ENCODE peak calls at places on chromosomes 3 and 15, in seven cellular contexts. One of them, this sample, is unnamed.

GRCh38 chr3:194251461-194251860 is 99.7 kb downstream of the CPN2 start:
- DNase-seq in testis: no peak
- DNase-seq in suprapubic skin: no peak
- DNase-seq in IMR-90: no peak
- DNase-seq in A549: no peak
- DNase-seq in GM12878: no peak
- DNase-seq in lower leg skin: no peak
- DNase-seq in this sample: no peak

GRCh38 chr3:157045238-157045860 is 114.6 kb downstream of the CCNL1 start:
- DNase-seq in testis: no peak
- DNase-seq in suprapubic skin: no peak
- DNase-seq in IMR-90: no peak
- DNase-seq in A549: no peak
- DNase-seq in GM12878: no peak
- DNase-seq in lower leg skin: no peak
- DNase-seq in this sample: no peak

GRCh38 chr3:16697437-16698258 is 92.4 kb upstream of the DAZL start:
- DNase-seq in testis: no peak
- DNase-seq in suprapubic skin: no peak
- DNase-seq in IMR-90: peak
- DNase-seq in A549: no peak
- DNase-seq in GM12878: no peak
- DNase-seq in lower leg skin: no peak
- DNase-seq in this sample: no peak

GRCh38 chr3:6351752-6352151 is 509.2 kb upstream of the GRM7 start:
- DNase-seq in testis: no peak
- DNase-seq in suprapubic skin: no peak
- DNase-seq in IMR-90: no peak
- DNase-seq in A549: no peak
- DNase-seq in GM12878: no peak
- DNase-seq in lower leg skin: no peak
- DNase-seq in this sample: no peak

GRCh38 chr3:37593796-37594195 is 267.9 kb upstream of the CTDSPL start:
- DNase-seq in testis: no peak
- DNase-seq in suprapubic skin: no peak
- DNase-seq in IMR-90: no peak
- DNase-seq in A549: no peak
- DNase-seq in GM12878: no peak
- DNase-seq in lower leg skin: no peak
- DNase-seq in this sample: no peak

GRCh38 chr15:68583321-68583720 is 4.5 kb downstream of the CORO2B start:
- DNase-seq in testis: no peak
- DNase-seq in suprapubic skin: no peak
- DNase-seq in IMR-90: no peak
- DNase-seq in A549: no peak
- DNase-seq in GM12878: no peak
- DNase-seq in lower leg skin: no peak
- DNase-seq in this sample: no peak

GRCh38 chr15:65275728-65276126 is 11.0 kb downstream of the PARP16 start:
- DNase-seq in testis: no peak
- DNase-seq in suprapubic skin: no peak
- DNase-seq in IMR-90: peak
- DNase-seq in A549: peak
- DNase-seq in GM12878: no peak
- DNase-seq in lower leg skin: no peak
- DNase-seq in this sample: no peak

GRCh38 chr15:62426387-62426956 is 261.4 kb upstream of the C2CD4B start:
- DNase-seq in testis: no peak
- DNase-seq in suprapubic skin: no peak
- DNase-seq in IMR-90: no peak
- DNase-seq in A549: no peak
- DNase-seq in GM12878: no peak
- DNase-seq in lower leg skin: no peak
- DNase-seq in this sample: no peak

GRCh38 chr15:52706091-52706490 is 26.9 kb upstream of the ATOSA start:
- DNase-seq in testis: no peak
- DNase-seq in suprapubic skin: no peak
- DNase-seq in IMR-90: no peak
- DNase-seq in A549: no peak
- DNase-seq in GM12878: no peak
- DNase-seq in lower leg skin: no peak
- DNase-seq in this sample: no peak

GRCh38 chr3:60086811-60087210 is 1037.0 kb upstream of the CFAP20DC start:
- DNase-seq in testis: no peak
- DNase-seq in suprapubic skin: no peak
- DNase-seq in IMR-90: peak
- DNase-seq in A549: no peak
- DNase-seq in GM12878: peak
- DNase-seq in lower leg skin: no peak
- DNase-seq in this sample: no peak

GRCh38 chr15:99486371-99487336 is 79.1 kb upstream of the MEF2A start:
- DNase-seq in testis: peak
- DNase-seq in suprapubic skin: peak
- DNase-seq in IMR-90: peak
- DNase-seq in A549: peak
- DNase-seq in GM12878: no peak
- DNase-seq in lower leg skin: peak
- DNase-seq in this sample: no peak

GRCh38 chr3:150345021-150345538 is 63.0 kb upstream of the TSC22D2 start:
- DNase-seq in testis: no peak
- DNase-seq in suprapubic skin: no peak
- DNase-seq in IMR-90: no peak
- DNase-seq in A549: peak
- DNase-seq in GM12878: no peak
- DNase-seq in lower leg skin: no peak
- DNase-seq in this sample: no peak

GRCh38 chr3:13416002-13416793 is 3.9 kb downstream of the NUP210 start:
- DNase-seq in testis: no peak
- DNase-seq in suprapubic skin: no peak
- DNase-seq in IMR-90: no peak
- DNase-seq in A549: no peak
- DNase-seq in GM12878: no peak
- DNase-seq in lower leg skin: no peak
- DNase-seq in this sample: no peak

GRCh38 chr3:183428140-183429023 is at the start of gene MCF2L2:
- DNase-seq in testis: peak
- DNase-seq in suprapubic skin: peak
- DNase-seq in IMR-90: peak
- DNase-seq in A549: peak
- DNase-seq in GM12878: no peak
- DNase-seq in lower leg skin: peak
- DNase-seq in this sample: peak

GRCh38 chr15:88348579-88349255 is 92.2 kb upstream of the NTRK3 start:
- DNase-seq in testis: no peak
- DNase-seq in suprapubic skin: no peak
- DNase-seq in IMR-90: no peak
- DNase-seq in A549: no peak
- DNase-seq in GM12878: no peak
- DNase-seq in lower leg skin: no peak
- DNase-seq in this sample: no peak

GRCh38 chr15:34808016-34808415 is 12.7 kb upstream of the ACTC1 start:
- DNase-seq in testis: no peak
- DNase-seq in suprapubic skin: no peak
- DNase-seq in IMR-90: peak
- DNase-seq in A549: no peak
- DNase-seq in GM12878: no peak
- DNase-seq in lower leg skin: no peak
- DNase-seq in this sample: no peak

GRCh38 chr3:178382388-178383061 is 153.7 kb upstream of the KCNMB2 start:
- DNase-seq in testis: no peak
- DNase-seq in suprapubic skin: no peak
- DNase-seq in IMR-90: peak
- DNase-seq in A549: no peak
- DNase-seq in GM12878: no peak
- DNase-seq in lower leg skin: no peak
- DNase-seq in this sample: no peak

GRCh38 chr15:85542895-85543331 is 162.5 kb downstream of the AKAP13 start:
- DNase-seq in testis: no peak
- DNase-seq in suprapubic skin: no peak
- DNase-seq in IMR-90: peak
- DNase-seq in A549: no peak
- DNase-seq in GM12878: no peak
- DNase-seq in lower leg skin: no peak
- DNase-seq in this sample: no peak

GRCh38 chr15:85542488-85542887 is 162.1 kb downstream of the AKAP13 start:
- DNase-seq in testis: no peak
- DNase-seq in suprapubic skin: no peak
- DNase-seq in IMR-90: no peak
- DNase-seq in A549: no peak
- DNase-seq in GM12878: no peak
- DNase-seq in lower leg skin: no peak
- DNase-seq in this sample: no peak

GRCh38 chr15:85543741-85544155 is 163.3 kb downstream of the AKAP13 start:
- DNase-seq in testis: peak
- DNase-seq in suprapubic skin: peak
- DNase-seq in IMR-90: no peak
- DNase-seq in A549: no peak
- DNase-seq in GM12878: no peak
- DNase-seq in lower leg skin: peak
- DNase-seq in this sample: peak

GRCh38 chr15:85545757-85546156 is 165.4 kb downstream of the AKAP13 start:
- DNase-seq in testis: no peak
- DNase-seq in suprapubic skin: no peak
- DNase-seq in IMR-90: no peak
- DNase-seq in A549: no peak
- DNase-seq in GM12878: no peak
- DNase-seq in lower leg skin: no peak
- DNase-seq in this sample: no peak

DNA sequence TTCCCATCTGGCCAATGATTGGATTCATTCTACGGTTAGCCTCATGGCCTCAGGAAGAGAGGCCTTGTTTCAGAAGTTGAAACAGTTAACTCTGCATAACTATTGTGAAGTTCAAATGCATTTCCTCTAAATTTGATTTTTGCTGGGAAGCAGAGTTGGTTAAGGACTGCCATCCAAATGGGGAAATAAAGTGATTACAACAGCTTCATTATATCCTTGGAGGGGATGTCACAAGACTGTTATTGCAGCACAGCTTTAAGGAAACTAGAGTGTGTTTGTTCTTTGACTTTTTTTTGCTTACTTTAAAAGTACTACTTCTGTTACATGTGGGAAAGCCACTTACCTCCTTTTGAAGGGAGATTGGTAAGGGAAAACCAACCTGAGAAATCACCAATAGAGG is 164.8 kb downstream of the AKAP13 start:
- DNase-seq in testis: no peak
- DNase-seq in suprapubic skin: no peak
- DNase-seq in IMR-90: peak
- DNase-seq in A549: no peak
- DNase-seq in GM12878: no peak
- DNase-seq in lower leg skin: no peak
- DNase-seq in this sample: no peak
- H3K4me3 ChIP-seq in testis: no peak
- H3K4me3 ChIP-seq in suprapubic skin: peak
- H3K4me3 ChIP-seq in IMR-90: no peak
- H3K4me3 ChIP-seq in A549: no peak
- H3K4me3 ChIP-seq in GM12878: no peak
- H3K4me3 ChIP-seq in lower leg skin: no peak
- H3K4me3 ChIP-seq in this sample: no peak

DNA sequence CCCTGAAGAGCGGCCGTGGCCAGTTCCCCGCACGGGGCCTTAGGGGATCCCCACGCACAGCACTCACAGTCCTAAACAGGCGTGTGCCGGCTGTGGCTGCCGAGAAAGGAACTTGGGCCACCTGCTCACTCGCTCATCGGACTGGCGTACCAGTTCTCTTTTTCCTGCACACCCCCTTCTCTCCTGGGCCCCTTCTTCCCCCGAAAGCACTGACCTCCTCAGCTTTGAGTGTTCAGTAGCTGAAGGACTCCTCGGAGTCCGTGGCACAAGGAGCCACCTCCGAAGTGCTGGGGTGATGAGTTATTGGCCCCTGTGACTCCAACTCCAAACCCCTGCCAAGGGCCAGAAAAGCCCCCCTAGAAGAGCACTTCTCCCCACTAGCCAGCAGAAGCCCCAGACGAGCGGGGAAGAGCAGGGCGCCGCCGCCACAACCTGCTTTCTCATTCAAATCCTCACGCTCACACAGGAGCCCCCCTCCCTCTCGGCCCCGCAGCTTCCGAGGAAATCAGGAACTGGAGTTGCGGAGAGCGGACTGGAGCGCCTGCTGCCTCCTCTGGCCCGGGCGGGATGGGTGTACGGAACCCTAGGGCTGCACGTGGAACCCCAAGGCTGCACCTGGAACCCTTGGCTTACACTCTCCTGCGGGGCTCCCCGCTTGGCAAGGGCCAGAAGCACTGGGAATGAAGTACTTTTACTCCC is at the start of gene PLCH1:
- DNase-seq in testis: peak
- DNase-seq in suprapubic skin: peak
- DNase-seq in IMR-90: peak
- DNase-seq in A549: peak
- DNase-seq in GM12878: no peak
- DNase-seq in lower leg skin: peak
- DNase-seq in this sample: peak
- TF ChIP-seq POLR2A in testis: no peak
- TF ChIP-seq POLR2A in suprapubic skin: no peak
- TF ChIP-seq POLR2A in IMR-90: no peak
- TF ChIP-seq POLR2A in A549: no peak
- TF ChIP-seq POLR2A in GM12878: no peak
- TF ChIP-seq POLR2A in lower leg skin: no peak
- TF ChIP-seq POLR2A in this sample: peak

GRCh38 chr3:125062904-125063618 is 7.3 kb upstream of the HEG1 start:
- DNase-seq in testis: peak
- DNase-seq in suprapubic skin: no peak
- DNase-seq in IMR-90: peak
- DNase-seq in A549: peak
- DNase-seq in GM12878: no peak
- DNase-seq in lower leg skin: no peak
- DNase-seq in this sample: no peak
- H3K4me3 ChIP-seq in testis: no peak
- H3K4me3 ChIP-seq in suprapubic skin: no peak
- H3K4me3 ChIP-seq in IMR-90: no peak
- H3K4me3 ChIP-seq in A549: no peak
- H3K4me3 ChIP-seq in GM12878: no peak
- H3K4me3 ChIP-seq in lower leg skin: no peak
- H3K4me3 ChIP-seq in this sample: no peak

DNA sequence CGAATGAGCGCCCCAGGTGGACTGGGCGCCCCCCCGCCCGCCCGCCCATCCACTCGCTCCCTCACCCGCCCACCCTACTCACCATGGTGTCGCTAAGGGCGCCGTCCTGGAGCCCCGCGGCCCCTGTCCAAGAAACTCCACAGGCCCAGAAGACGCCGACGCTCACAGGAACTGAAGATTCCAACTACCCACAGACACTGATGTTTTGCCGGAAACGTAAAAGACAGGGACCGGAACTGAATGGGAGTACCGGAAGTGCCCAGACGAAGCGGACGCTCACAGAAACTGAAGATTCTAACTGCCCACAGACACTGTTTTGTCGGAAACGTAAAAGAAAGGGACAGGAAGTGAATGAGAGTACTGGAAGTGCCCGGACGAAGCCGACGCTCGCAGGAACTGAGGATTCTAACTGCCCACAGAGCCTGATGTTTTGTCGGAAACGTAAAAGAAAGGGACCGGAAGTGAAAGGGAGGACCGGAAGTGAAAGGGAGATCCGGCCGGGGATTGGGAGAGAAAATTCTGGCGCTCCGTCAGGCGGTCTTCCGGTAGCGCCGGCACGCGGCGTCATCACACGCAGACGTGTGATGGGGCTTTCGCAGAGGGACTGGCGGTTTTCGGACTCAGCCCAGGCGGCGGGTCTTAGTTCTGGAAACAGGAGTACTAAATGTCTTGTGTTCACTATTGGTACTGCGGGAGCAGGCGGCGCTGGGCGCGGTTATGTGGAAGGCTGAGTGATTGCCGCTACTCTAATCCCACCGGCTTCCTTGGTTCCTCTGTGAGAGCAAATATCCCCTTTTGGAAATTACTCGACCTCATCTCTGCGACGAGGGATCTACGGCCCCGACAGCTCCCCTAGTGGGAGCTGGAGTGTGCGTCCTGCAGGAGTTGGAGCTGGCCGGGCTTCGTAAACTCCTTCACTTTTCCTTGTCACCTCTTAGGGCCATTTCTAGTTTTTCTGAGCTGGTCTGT is at the start of gene ISY1:
- DNase-seq in testis: peak
- DNase-seq in suprapubic skin: peak
- DNase-seq in IMR-90: peak
- DNase-seq in A549: peak
- DNase-seq in GM12878: peak
- DNase-seq in lower leg skin: peak
- DNase-seq in this sample: peak
- TF ChIP-seq POLR2A in testis: no peak
- TF ChIP-seq POLR2A in suprapubic skin: peak
- TF ChIP-seq POLR2A in IMR-90: peak
- TF ChIP-seq POLR2A in A549: peak
- TF ChIP-seq POLR2A in GM12878: peak
- TF ChIP-seq POLR2A in lower leg skin: peak
- TF ChIP-seq POLR2A in this sample: peak

This sample was measured in Peyer's patch.